ENCODE peak calls at places on chromosome 3, in five cellular contexts. G is heart left ventricle, R is astrocyte of the spinal cord, V is astrocyte, U is endothelial cell of umbilical vein. Z is an unnamed sample.

GRCh38 chr3:25783661-25784512 is 644 bp upstream of the NGLY1 start:
- DNase-seq in U (peak), V (peak), R (peak), G (no peak), Z (peak)

GRCh38 chr3:54120657-54121403 is 1.5 kb upstream of the CACNA2D3 start:
- DNase-seq in G (no peak), V (peak), U (no peak), R (no peak), Z (no peak)

GRCh38 chr3:134197681-134198261 is 52.9 kb downstream of the RYK start:
- DNase-seq in U (peak), R (peak), G (no peak), V (peak), Z (peak)

GRCh38 chr3:65291448-65292091 is 603.8 kb upstream of the ADAMTS9 start:
- DNase-seq in R (no peak), V (no peak), U (no peak), G (no peak), Z (no peak)

GRCh38 chr3:172257638-172258400 is 190.4 kb downstream of the GHSR start:
- DNase-seq in G (no peak), R (peak), V (peak), U (no peak), Z (no peak)

GRCh38 chr3:88005066-88005465 is 53.7 kb downstream of the CGGBP1 start:
- DNase-seq in R (peak), G (no peak), V (peak), U (peak), Z (peak)

GRCh38 chr3:169835533-169835932 is 22.8 kb upstream of the LRRC34 start:
- DNase-seq in R (no peak), G (no peak), V (no peak), U (no peak), Z (no peak)

GRCh38 chr3:13528217-13528801 is 20.6 kb upstream of the FBLN2 start:
- DNase-seq in G (peak), V (no peak), R (no peak), U (no peak), Z (no peak)

GRCh38 chr3:167084566-167084965 is 295.5 kb downstream of the ZBBX start:
- DNase-seq in V (no peak), U (no peak), R (no peak), G (no peak), Z (no peak)

GRCh38 chr3:41234823-41235722 is 35.8 kb downstream of the CTNNB1 start:
- DNase-seq in G (no peak), V (peak), U (no peak), R (peak), Z (no peak)

GRCh38 chr3:102032491-102033383 is 183.4 kb downstream of the NFKBIZ start:
- DNase-seq in G (no peak), U (peak), R (no peak), V (no peak), Z (peak)

GRCh38 chr3:17133637-17134545 is 249.1 kb downstream of the PLCL2 start:
- DNase-seq in V (no peak), U (no peak), R (no peak), G (no peak), Z (no peak)

GRCh38 chr3:175208316-175208715 is 349.2 kb downstream of the NAALADL2 start:
- DNase-seq in R (peak), V (peak), U (no peak), G (no peak), Z (no peak)

GRCh38 chr3:139578783-139579182 is 39.2 kb upstream of the RBP1 start:
- DNase-seq in R (no peak), G (no peak), U (no peak), V (no peak), Z (no peak)

GRCh38 chr3:178036745-178037144 is 499.5 kb upstream of the KCNMB2 start:
- DNase-seq in G (no peak), V (peak), U (no peak), R (peak), Z (peak)

GRCh38 chr3:126679318-126679751 is 24.4 kb upstream of the TXNRD3 start:
- DNase-seq in U (peak), G (peak), V (peak), R (peak), Z (peak)

GRCh38 chr3:161348791-161349400 is 22.4 kb downstream of the SPTSSB start:
- DNase-seq in U (no peak), G (no peak), R (peak), V (peak), Z (no peak)

GRCh38 chr3:14154895-14155432 is 23.4 kb downstream of the XPC start:
- DNase-seq in R (no peak), G (no peak), V (no peak), U (no peak), Z (no peak)

GRCh38 chr3:10157015-10157414 is 7.7 kb upstream of the IRAK2 start:
- DNase-seq in V (no peak), R (no peak), U (no peak), G (no peak), Z (no peak)

GRCh38 chr3:39260957-39261356 is 18.9 kb downstream of the CX3CR1 start:
- DNase-seq in V (peak), R (peak), U (peak), G (peak), Z (peak)

GRCh38 chr3:73255609-73256029 is 194.2 kb downstream of the EBLN2 start:
- DNase-seq in U (no peak), R (peak), G (no peak), V (peak), Z (peak)

GRCh38 chr3:124410471-124410870 is 319.8 kb upstream of the UMPS start:
- DNase-seq in G (no peak), R (no peak), U (no peak), V (peak), Z (no peak)

GRCh38 chr3:174051191-174051590 is 653.6 kb downstream of the NLGN1 start:
- DNase-seq in U (no peak), R (no peak), V (no peak), G (no peak), Z (no peak)

GRCh38 chr3:168847293-168847883 is 751.7 kb upstream of the GOLIM4 start:
- DNase-seq in G (no peak), R (peak), U (peak), V (peak), Z (peak)

GRCh38 chr3:139016430-139017048 is 4.2 kb downstream of the PRR23B start:
- DNase-seq in V (no peak), U (no peak), R (no peak), G (no peak), Z (no peak)

GRCh38 chr3:12443781-12444522 is 40.3 kb upstream of the TSEN2 start:
- DNase-seq in U (no peak), V (no peak), R (no peak), G (no peak), Z (no peak)

GRCh38 chr3:152969557-152970300 is 134.8 kb downstream of the P2RY1 start:
- DNase-seq in V (no peak), U (no peak), G (no peak), R (peak), Z (peak)

GRCh38 chr3:78734048-78734637 is 1033.7 kb downstream of the ROBO1 start:
- DNase-seq in V (peak), U (no peak), R (peak), G (no peak), Z (peak)

GRCh38 chr3:179852117-179852886 is 184.4 kb downstream of the PEX5L start:
- DNase-seq in R (peak), V (peak), U (peak), G (no peak), Z (peak)

GRCh38 chr3:146540236-146540635 is 4.2 kb downstream of the PLSCR1 start:
- DNase-seq in R (no peak), U (no peak), G (no peak), V (no peak), Z (no peak)

GRCh38 chr3:159814161-159814560 is 174.5 kb upstream of the IL12A start:
- DNase-seq in G (no peak), V (no peak), U (no peak), R (no peak), Z (peak)

GRCh38 chr3:98240133-98240532 is 23.9 kb upstream of the OR5H6 start:
- DNase-seq in R (no peak), V (no peak), G (no peak), U (no peak), Z (no peak)
- TF ChIP-seq CTCF in R (no peak), V (no peak), G (no peak), U (no peak), Z (no peak)

GRCh38 chr3:99641984-99642383 is 3.6 kb downstream of the COL8A1 start:
- DNase-seq in R (no peak), V (no peak), G (no peak), U (no peak), Z (peak)

GRCh38 chr3:99641480-99641879 is 3.1 kb downstream of the COL8A1 start:
- DNase-seq in G (no peak), V (no peak), U (peak), R (no peak), Z (peak)

GRCh38 chr3:99639579-99639978 is 1.2 kb downstream of the COL8A1 start:
- DNase-seq in V (no peak), U (peak), R (no peak), G (no peak), Z (peak)

GRCh38 chr3:99638244-99638948 is at the start of gene COL8A1:
- DNase-seq in R (peak), U (peak), V (peak), G (peak), Z (peak)

DNA sequence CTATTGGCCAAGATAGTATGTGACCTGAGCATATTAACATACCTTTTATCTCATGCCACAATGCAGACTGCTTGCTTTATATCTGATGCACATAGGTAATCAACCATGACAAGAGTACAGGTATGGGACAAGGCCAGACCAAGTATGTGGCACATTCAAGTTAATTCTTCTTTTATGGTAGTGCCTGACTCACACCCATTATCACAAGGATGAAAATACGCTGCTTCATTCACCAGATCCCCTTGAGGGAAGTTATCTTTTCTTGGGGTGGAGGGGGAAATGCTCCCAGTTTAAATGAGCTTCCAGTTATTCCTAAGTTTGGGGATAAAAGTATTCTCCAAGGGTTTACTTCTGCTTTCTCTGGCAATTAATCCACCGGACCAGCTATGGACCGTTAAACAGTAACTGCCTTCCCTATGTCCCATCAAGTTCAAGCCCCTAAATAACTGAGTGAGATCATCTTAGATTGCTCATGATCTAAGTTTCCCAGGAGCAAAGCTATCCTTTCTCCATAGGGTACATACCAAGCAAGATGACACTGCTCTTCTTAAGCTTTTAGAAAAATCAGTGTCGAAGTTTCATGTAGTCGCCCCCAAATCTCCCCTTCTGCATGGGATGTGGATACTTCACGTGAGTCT is 1.9 kb downstream of the COL8A1 start:
- DNase-seq in R (peak), V (peak), U (peak), G (no peak), Z (peak)
- H3K4me3 ChIP-seq in R (peak), V (peak), U (peak), G (no peak), Z (peak)

GRCh38 chr3:111070772-111071256 is 802 bp upstream of the NECTIN3 start:
- DNase-seq in R (no peak), U (no peak), G (peak), V (no peak), Z (no peak)
- TF ChIP-seq CTCF in R (peak), U (no peak), G (no peak), V (no peak), Z (no peak)

GRCh38 chr3:99925584-99925983 is 107.9 kb downstream of the CMSS1 start:
- DNase-seq in R (peak), G (no peak), U (peak), V (peak), Z (peak)
- H3K4me3 ChIP-seq in R (no peak), G (no peak), U (no peak), V (no peak), Z (no peak)

DNA sequence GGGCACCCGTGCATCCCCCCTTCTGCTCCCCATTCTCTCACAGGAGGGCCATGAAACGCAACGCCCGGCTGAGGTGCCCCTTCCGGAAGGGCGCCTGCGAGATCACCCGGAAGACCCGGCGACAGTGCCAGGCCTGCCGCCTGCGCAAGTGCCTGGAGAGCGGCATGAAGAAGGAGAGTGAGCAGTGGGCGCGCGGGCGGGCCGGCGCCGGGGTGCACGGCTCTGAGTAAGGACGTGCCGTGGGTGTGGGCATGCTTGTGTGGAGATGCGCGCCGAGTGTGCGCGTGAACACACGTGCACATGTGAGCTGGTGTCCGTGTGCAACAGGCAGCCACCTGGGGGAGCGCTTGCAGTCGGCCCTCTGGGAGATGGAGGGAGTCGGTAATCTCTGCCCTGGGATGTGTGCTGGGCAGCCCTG is 28.1 kb downstream of the NR1I2 start:
- DNase-seq in R (peak), G (peak), U (peak), V (peak), Z (peak)
- TF ChIP-seq CTCF in R (peak), G (no peak), U (peak), V (no peak), Z (peak)

GRCh38 chr3:127751782-127752181 is 70.5 kb downstream of the MGLL start:
- DNase-seq in R (no peak), V (no peak), U (no peak), G (no peak), Z (no peak)
- H3K4me3 ChIP-seq in R (no peak), V (no peak), U (no peak), G (no peak), Z (no peak)

GRCh38 chr3:36814776-36815175 is 50.4 kb upstream of the DCLK3 start:
- DNase-seq in R (no peak), V (no peak), G (no peak), U (no peak), Z (no peak)
- TF ChIP-seq CTCF in R (peak), V (peak), G (no peak), U (peak), Z (peak)

GRCh38 chr3:50648297-50648696 is 26.4 kb upstream of the DOCK3 start:
- DNase-seq in U (no peak), G (no peak), R (no peak), V (no peak), Z (no peak)
- H3K4me3 ChIP-seq in U (no peak), G (no peak), R (no peak), V (no peak), Z (no peak)

GRCh38 chr3:149480326-149481017 is 6.0 kb downstream of the TM4SF4 start:
- DNase-seq in R (peak), V (peak), U (peak), G (peak), Z (peak)
- TF ChIP-seq CTCF in R (peak), V (peak), U (peak), G (peak), Z (peak)

Z was measured in fibroblast of villous mesenchyme.